ENCODE peak calls at places on chromosome 13, in nine cellular contexts. N is AG04450, A is mammary epithelial cell, I is tibial nerve, K is cardiac muscle cell, M is endothelial cell of umbilical vein, E is hepatocyte, O is gastrocnemius medialis, C is fibroblast of lung. T is an unnamed sample.
A peak's percentile ranks its signal among the peaks of the same experiment; 100 is the strongest.

GRCh38 chr13:107553838-107554237 is 661.5 kb downstream of the LIG4 start:
- DNase-seq in O (no peak), M (no peak), C (peak; percentile 42), N (no peak), K (peak; percentile 31), E (no peak), A (no peak), I (no peak), T (no peak)

GRCh38 chr13:51280379-51280940 is 58.3 kb downstream of the FAM124A start:
- DNase-seq in A (no peak), E (no peak), I (no peak), M (no peak), O (no peak), N (no peak), K (no peak), C (no peak), T (no peak)

GRCh38 chr13:24923305-24923640 is 159.3 kb downstream of the RNF17 start:
- DNase-seq in I (no peak), A (no peak), K (peak; percentile 87), E (peak; percentile 40), O (no peak), N (peak; percentile 47), C (peak; percentile 85), M (no peak), T (no peak)

GRCh38 chr13:101709952-101710351 is 257.5 kb downstream of the ITGBL1 start:
- DNase-seq in M (no peak), A (no peak), O (no peak), I (no peak), E (no peak), C (no peak), K (no peak), N (no peak), T (no peak)

GRCh38 chr13:91693466-91693865 is 295.0 kb downstream of the GPC5 start:
- DNase-seq in O (no peak), C (no peak), K (no peak), A (no peak), N (no peak), E (no peak), I (no peak), M (no peak), T (no peak)

GRCh38 chr13:72648513-72649065 is 78.8 kb downstream of the MZT1 start:
- DNase-seq in K (peak; percentile 1), O (no peak), I (no peak), A (no peak), C (peak; percentile 9), N (no peak), E (peak; percentile 8), M (no peak), T (no peak)

GRCh38 chr13:27954406-27954851 is 14.7 kb downstream of the CDX2 start:
- DNase-seq in A (no peak), I (no peak), C (no peak), E (peak; percentile 76), O (no peak), K (peak; percentile 20), N (no peak), M (peak; percentile 31), T (no peak)

GRCh38 chr13:38872693-38873092 is 117.9 kb downstream of the STOML3 start:
- DNase-seq in A (peak; percentile 28), O (peak; percentile 18), K (peak; percentile 57), I (no peak), N (no peak), M (peak; percentile 21), E (peak; percentile 69), C (peak; percentile 46), T (no peak)

GRCh38 chr13:110216403-110217041 is 90.4 kb downstream of the COL4A1 start:
- DNase-seq in I (no peak), M (peak; percentile 65), N (no peak), K (peak; percentile 92), C (peak; percentile 86), E (no peak), O (no peak), A (no peak), T (no peak)

GRCh38 chr13:110372676-110373075 is 65.6 kb downstream of the COL4A2 start:
- DNase-seq in K (no peak), O (no peak), A (no peak), C (no peak), E (no peak), M (peak; percentile 52), I (no peak), N (no peak), T (no peak)

GRCh38 chr13:20927858-20928257 is 25.3 kb upstream of the XPO4 start:
- DNase-seq in O (no peak), C (no peak), K (no peak), M (no peak), E (no peak), I (no peak), N (no peak), A (no peak), T (no peak)

GRCh38 chr13:69567514-69567913 is 540.1 kb upstream of the ATXN8OS start:
- DNase-seq in A (no peak), K (no peak), O (no peak), N (no peak), I (no peak), C (no peak), M (no peak), E (no peak), T (no peak)

DNA sequence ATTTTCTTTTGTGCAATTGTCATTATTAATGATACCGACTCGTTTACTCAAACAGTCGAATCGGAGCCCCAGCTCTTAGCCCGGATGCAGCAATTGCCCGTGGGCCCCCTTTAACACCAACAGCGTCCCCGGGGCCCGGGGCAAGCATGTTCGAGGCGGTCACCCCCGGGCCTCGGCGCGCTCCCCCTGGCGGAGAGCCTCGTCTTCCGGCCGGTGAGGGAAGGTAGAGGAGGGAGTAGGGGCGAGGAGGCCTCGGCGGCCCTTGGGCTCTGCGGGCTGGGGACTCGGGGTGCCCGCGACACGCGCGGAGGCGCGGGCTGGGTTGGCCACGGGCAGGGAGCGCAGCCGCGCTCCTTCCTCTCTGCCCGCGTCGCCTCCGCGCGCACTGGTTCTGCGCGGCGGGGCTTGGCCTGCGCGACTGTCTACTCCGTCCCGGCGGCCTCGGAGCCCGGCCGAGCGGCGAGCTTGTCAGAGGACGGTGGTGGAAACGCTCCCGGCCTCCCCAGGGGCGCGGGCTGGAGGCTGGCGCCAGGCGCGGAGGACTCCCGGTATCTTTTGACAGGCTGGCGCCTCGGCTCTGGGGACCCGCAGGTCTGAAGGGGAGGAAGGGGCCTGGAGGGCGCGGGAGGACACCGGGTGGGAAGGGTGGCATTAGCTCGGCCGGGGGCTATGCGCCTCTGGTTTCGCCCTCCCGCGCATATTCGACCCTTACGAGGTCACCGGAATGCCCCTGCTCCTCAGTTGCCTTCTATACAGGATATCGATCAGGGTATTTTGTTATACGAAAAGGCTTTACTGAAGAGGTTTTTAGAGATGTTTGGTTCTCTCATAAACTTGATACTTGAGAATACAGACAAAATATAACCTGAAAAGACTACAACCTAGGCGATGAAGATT is 1.5 kb downstream of the BIVM start:
- DNase-seq in I (peak; percentile 61), K (peak; percentile 86), O (peak; percentile 57), N (peak; percentile 26), C (peak; percentile 78), M (peak; percentile 79), A (peak; percentile 79), E (peak; percentile 89), T (peak; percentile 88)
- TF ChIP-seq CTCF in I (peak; percentile 73), K (peak; percentile 71), O (peak; percentile 72), N (peak; percentile 81), C (peak; percentile 57), M (peak; percentile 76), A (peak; percentile 78), E (peak; percentile 73), T (peak; percentile 70)

DNA sequence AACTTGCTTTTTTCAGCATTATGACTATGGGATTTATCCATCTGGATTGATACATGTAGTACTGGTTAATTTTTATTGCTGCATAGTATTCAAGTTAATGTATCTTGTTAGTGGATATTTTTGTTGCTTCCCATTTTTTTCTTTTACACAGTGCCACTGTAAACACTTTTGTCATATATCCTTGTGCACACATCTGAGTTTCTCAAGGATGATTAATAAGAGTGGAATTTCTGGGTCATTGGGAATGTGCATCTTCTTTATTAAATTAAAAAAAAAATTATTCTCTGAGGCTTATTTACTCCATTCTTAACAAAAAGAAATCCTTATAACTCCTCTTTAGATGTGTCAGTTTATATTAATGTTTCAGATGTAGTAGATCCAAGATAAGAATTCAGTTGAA is 27.3 kb downstream of the B3GLCT start:
- DNase-seq in K (no peak), A (no peak), N (no peak), O (no peak), C (no peak), E (no peak), I (no peak), M (no peak), T (no peak)
- H3K9me3 ChIP-seq in K (no peaks in the 10 kb centered on the region), A (no peaks in the 10 kb centered on the region), N (no peaks in the 10 kb centered on the region), O (no peaks in the 10 kb centered on the region), C (no peaks in the 10 kb centered on the region), E (no peaks in the 10 kb centered on the region), I (no peaks in the 10 kb centered on the region), M (no peaks in the 10 kb centered on the region), T (no peaks in the 10 kb centered on the region)

GRCh38 chr13:114128624-114129522 is 3.5 kb downstream of the RASA3 start:
- DNase-seq in I (peak; percentile 55), K (peak; percentile 91), C (peak; percentile 85), E (no peak), N (peak; percentile 68), A (no peak), M (peak; percentile 96), O (peak; percentile 51), T (peak; percentile 86)
- H3K4me3 ChIP-seq in I (no peak overlapping the region), K (no peak overlapping the region), C (peak overlapping the region; percentile 24), E (no peak overlapping the region), N (peak overlapping the region; percentile 93), A (no peak overlapping the region), M (peak overlapping the region; percentile 51), O (peak overlapping the region; percentile 33), T (peak overlapping the region; percentile 14)

DNA sequence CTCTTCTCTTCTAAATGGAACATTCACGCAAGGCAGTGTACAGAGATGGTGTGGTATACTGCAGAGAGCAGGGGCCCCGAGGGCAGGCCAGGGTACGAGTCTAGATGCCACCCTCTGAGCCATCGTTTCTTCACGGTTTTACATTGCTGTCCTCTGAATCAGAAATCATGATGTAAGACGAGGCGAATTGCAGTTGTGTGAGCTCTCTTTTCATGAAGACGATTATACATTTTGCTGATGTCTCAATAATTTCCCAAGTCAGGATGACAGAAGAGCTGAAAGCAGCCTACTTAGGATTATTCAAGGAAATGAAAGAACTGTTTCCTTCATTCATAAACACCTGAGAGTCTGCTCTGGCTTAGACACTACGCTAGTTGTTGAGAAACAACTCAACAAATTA is 93.8 kb upstream of the RNF113B start:
- DNase-seq in N (no peak), E (no peak), A (no peak), M (no peak), C (no peak), O (no peak), I (no peak), K (no peak), T (no peak)
- TF ChIP-seq CTCF in N (no peak), E (no peak), A (no peak), M (no peak), C (no peak), O (no peak), I (no peak), K (no peak), T (no peak)

GRCh38 chr13:19345158-19345557 is 163.5 kb upstream of the TUBA3C start:
- DNase-seq in M (no peak), C (no peak), N (no peak), E (no peak), A (no peak), I (no peak), O (no peak), K (no peak), T (no peak)
- H3K9me3 ChIP-seq in M (no peaks in the 10 kb centered on the region), C (no peaks in the 10 kb centered on the region), N (peaks cover 32% of the 10 kb centered on the region), E (no peaks in the 10 kb centered on the region), A (peaks cover 17% of the 10 kb centered on the region), I (no peaks in the 10 kb centered on the region), O (no peaks in the 10 kb centered on the region), K (no peaks in the 10 kb centered on the region), T (no peaks in the 10 kb centered on the region)